ENCODE peak calls at places on chromosomes 7 and 10, in eight cellular contexts. R, G, L, Y, B, S, Z and E are unnamed samples.

GRCh38 chr10:113278664-113279063 is 274.2 kb upstream of the HABP2 start:
- DNase-seq in G (no peak), Y (no peak), L (no peak), Z (no peak), R (no peak), B (no peak), S (no peak), E (no peak)

GRCh38 chr10:114881462-114881861 is 56.5 kb upstream of the TRUB1 start:
- DNase-seq in B (no peak), S (no peak), R (no peak), Y (no peak), L (no peak), Z (no peak), G (no peak), E (no peak)

GRCh38 chr7:134182078-134182477 is 54.9 kb downstream of the LRGUK start:
- DNase-seq in B (no peak), Z (no peak), L (no peak), G (no peak), Y (no peak), S (no peak), R (no peak), E (no peak)

GRCh38 chr10:75111367-75111905 is at the start of gene SAMD8:
- DNase-seq in Z (peak), B (peak), S (peak), L (peak), G (peak), R (peak), Y (peak), E (peak)

GRCh38 chr7:13989138-13989943 is at the start of gene ETV1:
- DNase-seq in S (no peak), L (peak), Y (no peak), G (peak), R (peak), Z (peak), B (no peak), E (no peak)

GRCh38 chr7:100865971-100866720 is 1.0 kb upstream of the TRIP6 start:
- DNase-seq in R (peak), Z (no peak), S (no peak), B (no peak), G (no peak), L (no peak), Y (peak), E (no peak)

GRCh38 chr7:73701357-73701995 is 18.0 kb downstream of the STX1A start:
- DNase-seq in B (no peak), R (no peak), G (peak), Z (peak), Y (no peak), S (no peak), L (peak), E (peak)

GRCh38 chr7:20784311-20785210 is 2.1 kb downstream of the SP8 start:
- DNase-seq in G (peak), B (no peak), Y (no peak), Z (peak), R (no peak), S (no peak), L (peak), E (no peak)

GRCh38 chr10:102133373-102134195 is 744 bp downstream of the PPRC1 start:
- DNase-seq in Y (no peak), G (peak), S (peak), Z (peak), L (peak), R (peak), B (peak), E (peak)

GRCh38 chr10:110304394-110304779 is 333 bp downstream of the SMNDC1 start:
- DNase-seq in G (peak), Y (no peak), B (peak), Z (peak), S (no peak), R (no peak), L (no peak), E (no peak)

GRCh38 chr7:78179211-78179610 is 380.6 kb downstream of the PHTF2 start:
- DNase-seq in B (no peak), L (no peak), G (no peak), Y (no peak), R (no peak), Z (no peak), S (no peak), E (no peak)

GRCh38 chr7:98194186-98194585 is 17.1 kb upstream of the BHLHA15 start:
- DNase-seq in G (no peak), Y (no peak), B (no peak), S (no peak), Z (no peak), R (no peak), L (no peak), E (no peak)

GRCh38 chr10:34869128-34869836 is 54.2 kb upstream of the PARD3 start:
- DNase-seq in Y (no peak), G (no peak), L (no peak), R (no peak), B (peak), Z (no peak), S (no peak), E (no peak)

GRCh38 chr7:111682576-111683372 is 120.5 kb upstream of the IMMP2L start:
- DNase-seq in Z (no peak), L (no peak), B (no peak), R (no peak), S (no peak), G (no peak), Y (no peak), E (no peak)

GRCh38 chr7:155610633-155611193 is 33.7 kb upstream of the RBM33 start:
- DNase-seq in Z (no peak), R (no peak), Y (no peak), B (no peak), S (no peak), L (peak), G (no peak), E (no peak)

GRCh38 chr10:131207176-131207575 is 104.3 kb downstream of the TCERG1L start:
- DNase-seq in Z (no peak), B (no peak), G (no peak), R (no peak), Y (no peak), L (no peak), S (peak), E (no peak)

GRCh38 chr7:50962962-50963374 is 180.3 kb upstream of the GRB10 start:
- DNase-seq in Z (peak), L (peak), G (no peak), S (no peak), Y (peak), B (no peak), R (peak), E (peak)

GRCh38 chr7:7100432-7100849 is 81.9 kb upstream of the C1GALT1 start:
- DNase-seq in R (no peak), Y (no peak), G (peak), Z (peak), B (no peak), S (no peak), L (no peak), E (no peak)

GRCh38 chr7:42832672-42833071 is 79.2 kb downstream of the C7orf25 start:
- DNase-seq in S (no peak), L (no peak), G (no peak), Y (no peak), R (no peak), Z (no peak), B (no peak), E (no peak)

GRCh38 chr10:17910144-17910789 is 41.5 kb upstream of the SLC39A12 start:
- DNase-seq in L (peak), Y (peak), S (no peak), G (peak), B (peak), R (peak), Z (peak), E (peak)

GRCh38 chr7:54260868-54261475 is 281.2 kb upstream of the VSTM2A start:
- DNase-seq in G (no peak), S (no peak), Z (no peak), L (no peak), R (no peak), Y (no peak), B (no peak), E (no peak)

GRCh38 chr10:124713679-124714298 is 30.4 kb downstream of the FAM53B start:
- DNase-seq in L (no peak), S (no peak), Y (no peak), B (no peak), R (no peak), G (peak), Z (no peak), E (no peak)